ENCODE peak calls at places on chromosomes 11 and 22, in six cellular contexts. One of them, this sample, is unnamed.

GRCh38 chr11:8709002-8709672 is 26.5 kb downstream of the RPL27A start:
- DNase-seq in effector memory CD4-positive, alpha-beta T cell: no peak
- DNase-seq in fibroblast of villous mesenchyme: peak; percentile 57
- DNase-seq in CD4-positive, alpha-beta memory T cell: no peak
- DNase-seq in upper lobe of left lung: no peak
- DNase-seq in mammary epithelial cell: no peak
- DNase-seq in this sample: peak; percentile 72

GRCh38 chr11:7671807-7672206 is 1.5 kb downstream of the CYB5R2 start:
- DNase-seq in CD4-positive, alpha-beta memory T cell: no peak
- DNase-seq in fibroblast of villous mesenchyme: no peak
- DNase-seq in effector memory CD4-positive, alpha-beta T cell: no peak
- DNase-seq in upper lobe of left lung: no peak
- DNase-seq in mammary epithelial cell: peak; percentile 84
- DNase-seq in this sample: peak; percentile 24

GRCh38 chr11:3004481-3004880 is 12.4 kb upstream of the NAP1L4 start:
- DNase-seq in mammary epithelial cell: no peak
- DNase-seq in effector memory CD4-positive, alpha-beta T cell: no peak
- DNase-seq in CD4-positive, alpha-beta memory T cell: no peak
- DNase-seq in fibroblast of villous mesenchyme: no peak
- DNase-seq in upper lobe of left lung: no peak
- DNase-seq in this sample: no peak

GRCh38 chr11:106001304-106002012 is 20.6 kb downstream of the MSANTD4 start:
- DNase-seq in effector memory CD4-positive, alpha-beta T cell: no peak
- DNase-seq in upper lobe of left lung: no peak
- DNase-seq in CD4-positive, alpha-beta memory T cell: no peak
- DNase-seq in mammary epithelial cell: no peak
- DNase-seq in fibroblast of villous mesenchyme: no peak
- DNase-seq in this sample: no peak

GRCh38 chr11:117992620-117993019 is 6.4 kb downstream of the IL10RA start:
- DNase-seq in CD4-positive, alpha-beta memory T cell: no peak
- DNase-seq in effector memory CD4-positive, alpha-beta T cell: no peak
- DNase-seq in fibroblast of villous mesenchyme: no peak
- DNase-seq in mammary epithelial cell: no peak
- DNase-seq in upper lobe of left lung: no peak
- DNase-seq in this sample: no peak

GRCh38 chr11:99376463-99376862 is 355.7 kb downstream of the CNTN5 start:
- DNase-seq in effector memory CD4-positive, alpha-beta T cell: no peak
- DNase-seq in CD4-positive, alpha-beta memory T cell: no peak
- DNase-seq in fibroblast of villous mesenchyme: no peak
- DNase-seq in mammary epithelial cell: no peak
- DNase-seq in upper lobe of left lung: no peak
- DNase-seq in this sample: no peak

GRCh38 chr11:128725630-128726461 is 32.0 kb downstream of the FLI1 start:
- DNase-seq in effector memory CD4-positive, alpha-beta T cell: peak; percentile 49
- DNase-seq in upper lobe of left lung: peak; percentile 42
- DNase-seq in fibroblast of villous mesenchyme: peak; percentile 54
- DNase-seq in mammary epithelial cell: peak; percentile 68
- DNase-seq in CD4-positive, alpha-beta memory T cell: peak; percentile 89
- DNase-seq in this sample: no peak

GRCh38 chr11:67613960-67614715 is 7.4 kb downstream of the NDUFV1 start:
- DNase-seq in fibroblast of villous mesenchyme: peak; percentile 32
- DNase-seq in effector memory CD4-positive, alpha-beta T cell: peak; percentile 74
- DNase-seq in mammary epithelial cell: peak; percentile 57
- DNase-seq in upper lobe of left lung: peak; percentile 83
- DNase-seq in CD4-positive, alpha-beta memory T cell: peak; percentile 84
- DNase-seq in this sample: peak; percentile 74

DNA sequence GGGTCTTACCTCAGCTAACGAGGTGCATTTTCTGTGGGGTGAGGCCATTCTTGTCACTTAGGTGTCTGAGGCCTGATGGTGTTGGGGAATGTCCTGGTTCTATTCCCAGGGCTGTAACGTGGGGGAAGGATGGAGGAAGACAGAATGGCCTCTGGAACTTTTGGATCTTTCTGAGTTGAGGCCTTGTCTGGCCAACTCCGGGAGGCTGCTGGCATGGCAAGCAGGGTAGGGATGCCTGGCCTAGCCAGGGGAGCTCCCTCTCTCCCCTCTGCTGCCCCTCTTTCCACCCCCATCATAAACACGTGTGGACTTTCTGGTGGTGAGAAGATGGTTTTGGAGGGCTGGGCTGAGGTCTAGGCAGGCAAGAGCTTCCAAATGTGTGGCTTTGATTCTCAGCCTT is 30.7 kb downstream of the ZBTB16 start:
- DNase-seq in fibroblast of villous mesenchyme: no peak
- DNase-seq in CD4-positive, alpha-beta memory T cell: no peak
- DNase-seq in mammary epithelial cell: no peak
- DNase-seq in upper lobe of left lung: no peak
- DNase-seq in effector memory CD4-positive, alpha-beta T cell: no peak
- DNase-seq in this sample: no peak
- H3K4me3 ChIP-seq in fibroblast of villous mesenchyme: no peak overlapping the region
- H3K4me3 ChIP-seq in CD4-positive, alpha-beta memory T cell: no peak overlapping the region
- H3K4me3 ChIP-seq in mammary epithelial cell: no peak overlapping the region
- H3K4me3 ChIP-seq in upper lobe of left lung: no peak overlapping the region
- H3K4me3 ChIP-seq in effector memory CD4-positive, alpha-beta T cell: no peak overlapping the region
- H3K4me3 ChIP-seq in this sample: no peak overlapping the region

GRCh38 chr11:75101424-75102128 is 4.9 kb upstream of the OR2AT4 start:
- DNase-seq in fibroblast of villous mesenchyme: no peak
- DNase-seq in effector memory CD4-positive, alpha-beta T cell: no peak
- DNase-seq in upper lobe of left lung: no peak
- DNase-seq in mammary epithelial cell: no peak
- DNase-seq in CD4-positive, alpha-beta memory T cell: no peak
- DNase-seq in this sample: no peak
- H3K4me3 ChIP-seq in fibroblast of villous mesenchyme: no peak overlapping the region
- H3K4me3 ChIP-seq in effector memory CD4-positive, alpha-beta T cell: no peak overlapping the region
- H3K4me3 ChIP-seq in upper lobe of left lung: no peak overlapping the region
- H3K4me3 ChIP-seq in mammary epithelial cell: no peak overlapping the region
- H3K4me3 ChIP-seq in CD4-positive, alpha-beta memory T cell: no peak overlapping the region
- H3K4me3 ChIP-seq in this sample: no peak overlapping the region

GRCh38 chr22:40024201-40025061 is 29.7 kb downstream of the FAM83F start:
- DNase-seq in upper lobe of left lung: peak; percentile 73
- DNase-seq in mammary epithelial cell: peak; percentile 35
- DNase-seq in fibroblast of villous mesenchyme: peak; percentile 59
- DNase-seq in CD4-positive, alpha-beta memory T cell: peak; percentile 48
- DNase-seq in effector memory CD4-positive, alpha-beta T cell: peak; percentile 32
- DNase-seq in this sample: peak; percentile 87
- H3K4me3 ChIP-seq in upper lobe of left lung: no peak overlapping the region
- H3K4me3 ChIP-seq in mammary epithelial cell: no peak overlapping the region
- H3K4me3 ChIP-seq in fibroblast of villous mesenchyme: no peak overlapping the region
- H3K4me3 ChIP-seq in CD4-positive, alpha-beta memory T cell: no peak overlapping the region
- H3K4me3 ChIP-seq in effector memory CD4-positive, alpha-beta T cell: no peak overlapping the region
- H3K4me3 ChIP-seq in this sample: no peak overlapping the region

DNA sequence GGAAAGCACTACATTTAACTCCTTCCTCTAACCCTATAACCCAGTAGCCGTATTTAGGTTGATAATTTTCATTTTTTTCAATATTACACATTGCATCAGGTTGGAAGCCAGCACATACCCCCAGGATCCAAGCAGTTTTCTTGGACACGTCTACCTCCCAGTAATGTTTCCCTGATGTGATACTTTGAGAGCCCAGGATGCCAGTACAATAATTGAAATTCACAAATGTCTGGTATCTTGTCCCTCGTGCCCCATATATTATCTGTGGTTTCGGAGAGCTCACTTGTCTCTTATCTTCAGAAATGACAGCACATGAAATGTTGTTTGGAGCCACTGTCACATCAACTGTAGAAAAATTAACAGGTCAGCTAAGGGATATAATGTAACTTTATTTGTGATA is 19.8 kb downstream of the TRIM5 start:
- DNase-seq in CD4-positive, alpha-beta memory T cell: no peak
- DNase-seq in fibroblast of villous mesenchyme: no peak
- DNase-seq in effector memory CD4-positive, alpha-beta T cell: no peak
- DNase-seq in upper lobe of left lung: no peak
- DNase-seq in mammary epithelial cell: no peak
- DNase-seq in this sample: no peak
- H3K4me3 ChIP-seq in CD4-positive, alpha-beta memory T cell: no peak overlapping the region
- H3K4me3 ChIP-seq in fibroblast of villous mesenchyme: no peak overlapping the region
- H3K4me3 ChIP-seq in effector memory CD4-positive, alpha-beta T cell: no peak overlapping the region
- H3K4me3 ChIP-seq in upper lobe of left lung: no peak overlapping the region
- H3K4me3 ChIP-seq in mammary epithelial cell: no peak overlapping the region
- H3K4me3 ChIP-seq in this sample: no peak overlapping the region

GRCh38 chr11:74444173-74444832 is 23.0 kb downstream of the KCNE3 start:
- DNase-seq in effector memory CD4-positive, alpha-beta T cell: no peak
- DNase-seq in fibroblast of villous mesenchyme: no peak
- DNase-seq in CD4-positive, alpha-beta memory T cell: no peak
- DNase-seq in mammary epithelial cell: no peak
- DNase-seq in upper lobe of left lung: peak; percentile 34
- DNase-seq in this sample: no peak

GRCh38 chr11:74447720-74448119 is 19.6 kb downstream of the KCNE3 start:
- DNase-seq in upper lobe of left lung: no peak
- DNase-seq in mammary epithelial cell: no peak
- DNase-seq in effector memory CD4-positive, alpha-beta T cell: no peak
- DNase-seq in fibroblast of villous mesenchyme: no peak
- DNase-seq in CD4-positive, alpha-beta memory T cell: no peak
- DNase-seq in this sample: no peak

GRCh38 chr11:74443071-74443864 is 24.1 kb downstream of the KCNE3 start:
- DNase-seq in CD4-positive, alpha-beta memory T cell: no peak
- DNase-seq in upper lobe of left lung: peak; percentile 68
- DNase-seq in fibroblast of villous mesenchyme: peak; percentile 16
- DNase-seq in mammary epithelial cell: peak; percentile 57
- DNase-seq in effector memory CD4-positive, alpha-beta T cell: no peak
- DNase-seq in this sample: peak; percentile 50

GRCh38 chr11:74449369-74449931 is 17.9 kb downstream of the KCNE3 start:
- DNase-seq in effector memory CD4-positive, alpha-beta T cell: peak; percentile 2
- DNase-seq in upper lobe of left lung: no peak
- DNase-seq in fibroblast of villous mesenchyme: peak; percentile 78
- DNase-seq in CD4-positive, alpha-beta memory T cell: peak; percentile 65
- DNase-seq in mammary epithelial cell: peak; percentile 60
- DNase-seq in this sample: peak; percentile 88

GRCh38 chr11:74446445-74446844 is 20.9 kb downstream of the KCNE3 start:
- DNase-seq in CD4-positive, alpha-beta memory T cell: no peak
- DNase-seq in upper lobe of left lung: no peak
- DNase-seq in fibroblast of villous mesenchyme: peak; percentile 48
- DNase-seq in effector memory CD4-positive, alpha-beta T cell: no peak
- DNase-seq in mammary epithelial cell: no peak
- DNase-seq in this sample: peak; percentile 29
- H3K4me3 ChIP-seq in CD4-positive, alpha-beta memory T cell: no peak overlapping the region
- H3K4me3 ChIP-seq in upper lobe of left lung: no peak overlapping the region
- H3K4me3 ChIP-seq in fibroblast of villous mesenchyme: no peak overlapping the region
- H3K4me3 ChIP-seq in effector memory CD4-positive, alpha-beta T cell: no peak overlapping the region
- H3K4me3 ChIP-seq in mammary epithelial cell: no peak overlapping the region
- H3K4me3 ChIP-seq in this sample: no peak overlapping the region

DNA sequence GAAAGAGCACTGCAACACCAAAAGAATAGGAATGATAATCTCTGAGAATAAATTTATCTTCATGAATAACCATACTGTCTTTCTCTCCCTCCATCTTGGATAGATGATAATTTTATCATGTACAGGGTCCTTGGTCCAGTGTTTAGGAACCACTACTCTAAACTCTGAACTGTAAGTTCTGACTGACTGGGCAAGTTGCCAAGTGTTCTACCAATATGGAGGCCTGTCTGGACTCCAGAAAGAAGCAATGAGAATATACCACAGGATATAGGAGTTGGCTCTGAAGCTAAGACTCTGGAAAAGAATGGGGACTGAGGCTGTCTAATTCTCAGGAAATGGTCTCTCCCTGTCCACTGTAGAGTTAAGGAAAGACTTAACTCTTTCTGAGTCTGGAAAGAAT is 1.5 kb downstream of the FHIP1B start:
- DNase-seq in CD4-positive, alpha-beta memory T cell: no peak
- DNase-seq in effector memory CD4-positive, alpha-beta T cell: no peak
- DNase-seq in upper lobe of left lung: no peak
- DNase-seq in fibroblast of villous mesenchyme: no peak
- DNase-seq in mammary epithelial cell: no peak
- DNase-seq in this sample: no peak
- H3K4me3 ChIP-seq in CD4-positive, alpha-beta memory T cell: no peak overlapping the region
- H3K4me3 ChIP-seq in effector memory CD4-positive, alpha-beta T cell: no peak overlapping the region
- H3K4me3 ChIP-seq in upper lobe of left lung: no peak overlapping the region
- H3K4me3 ChIP-seq in fibroblast of villous mesenchyme: no peak overlapping the region
- H3K4me3 ChIP-seq in mammary epithelial cell: no peak overlapping the region
- H3K4me3 ChIP-seq in this sample: no peak overlapping the region

DNA sequence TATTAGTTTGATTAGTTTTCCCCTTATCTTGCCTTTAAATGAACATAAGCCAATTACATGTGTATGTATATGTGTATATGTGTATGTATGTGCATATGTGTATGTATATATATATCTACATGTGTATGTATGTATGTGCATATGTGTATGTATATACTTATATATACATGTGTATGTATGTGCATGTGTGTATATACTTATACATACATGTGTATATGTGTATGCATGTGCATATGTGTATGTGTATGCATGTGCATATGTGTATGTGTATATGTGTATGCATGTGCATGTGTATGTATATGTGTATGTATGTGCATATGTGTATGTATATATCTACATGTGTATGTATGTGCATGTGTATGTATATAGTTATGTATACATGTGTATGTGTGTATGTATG is 65.5 kb upstream of the CCT8L2 start:
- DNase-seq in fibroblast of villous mesenchyme: no peak
- DNase-seq in CD4-positive, alpha-beta memory T cell: no peak
- DNase-seq in mammary epithelial cell: no peak
- DNase-seq in effector memory CD4-positive, alpha-beta T cell: no peak
- DNase-seq in upper lobe of left lung: no peak
- DNase-seq in this sample: no peak
- H3K4me3 ChIP-seq in fibroblast of villous mesenchyme: no peak overlapping the region
- H3K4me3 ChIP-seq in CD4-positive, alpha-beta memory T cell: no peak overlapping the region
- H3K4me3 ChIP-seq in mammary epithelial cell: no peak overlapping the region
- H3K4me3 ChIP-seq in effector memory CD4-positive, alpha-beta T cell: no peak overlapping the region
- H3K4me3 ChIP-seq in upper lobe of left lung: no peak overlapping the region
- H3K4me3 ChIP-seq in this sample: no peak overlapping the region

GRCh38 chr22:30290679-30291333 is 1.5 kb upstream of the CASTOR1 start:
- DNase-seq in fibroblast of villous mesenchyme: peak; percentile 51
- DNase-seq in effector memory CD4-positive, alpha-beta T cell: no peak
- DNase-seq in CD4-positive, alpha-beta memory T cell: no peak
- DNase-seq in upper lobe of left lung: peak; percentile 94
- DNase-seq in mammary epithelial cell: peak; percentile 77
- DNase-seq in this sample: peak; percentile 79

GRCh38 chr22:30289980-30290313 is 642 bp upstream of the CASTOR1 start:
- DNase-seq in CD4-positive, alpha-beta memory T cell: no peak
- DNase-seq in fibroblast of villous mesenchyme: no peak
- DNase-seq in upper lobe of left lung: no peak
- DNase-seq in effector memory CD4-positive, alpha-beta T cell: no peak
- DNase-seq in mammary epithelial cell: no peak
- DNase-seq in this sample: no peak

GRCh38 chr22:30289126-30289979 is at the start of gene CASTOR1:
- DNase-seq in fibroblast of villous mesenchyme: peak; percentile 98
- DNase-seq in mammary epithelial cell: peak; percentile 97
- DNase-seq in CD4-positive, alpha-beta memory T cell: peak; percentile 83
- DNase-seq in effector memory CD4-positive, alpha-beta T cell: peak; percentile 86
- DNase-seq in upper lobe of left lung: peak; percentile 99
- DNase-seq in this sample: peak; percentile 99

GRCh38 chr22:30291334-30291892 is 2.1 kb upstream of the CASTOR1 start:
- DNase-seq in mammary epithelial cell: no peak
- DNase-seq in effector memory CD4-positive, alpha-beta T cell: no peak
- DNase-seq in fibroblast of villous mesenchyme: no peak
- DNase-seq in CD4-positive, alpha-beta memory T cell: no peak
- DNase-seq in upper lobe of left lung: no peak
- DNase-seq in this sample: no peak

GRCh38 chr22:30290318-30290678 is 993 bp upstream of the CASTOR1 start:
- DNase-seq in mammary epithelial cell: no peak
- DNase-seq in upper lobe of left lung: peak; percentile 46
- DNase-seq in CD4-positive, alpha-beta memory T cell: no peak
- DNase-seq in effector memory CD4-positive, alpha-beta T cell: no peak
- DNase-seq in fibroblast of villous mesenchyme: no peak
- DNase-seq in this sample: no peak
- H3K4me3 ChIP-seq in mammary epithelial cell: peak overlapping the region; percentile 91
- H3K4me3 ChIP-seq in upper lobe of left lung: peak overlapping the region; percentile 75
- H3K4me3 ChIP-seq in CD4-positive, alpha-beta memory T cell: peak overlapping the region; percentile 47
- H3K4me3 ChIP-seq in effector memory CD4-positive, alpha-beta T cell: peak overlapping the region; percentile 67
- H3K4me3 ChIP-seq in fibroblast of villous mesenchyme: peak overlapping the region; percentile 54
- H3K4me3 ChIP-seq in this sample: no peak overlapping the region

GRCh38 chr22:29093030-29093429 is 20.2 kb downstream of the KREMEN1 start:
- DNase-seq in mammary epithelial cell: no peak
- DNase-seq in fibroblast of villous mesenchyme: no peak
- DNase-seq in upper lobe of left lung: no peak
- DNase-seq in CD4-positive, alpha-beta memory T cell: no peak
- DNase-seq in effector memory CD4-positive, alpha-beta T cell: no peak
- DNase-seq in this sample: no peak
- H3K4me3 ChIP-seq in mammary epithelial cell: no peak overlapping the region
- H3K4me3 ChIP-seq in fibroblast of villous mesenchyme: no peak overlapping the region
- H3K4me3 ChIP-seq in upper lobe of left lung: no peak overlapping the region
- H3K4me3 ChIP-seq in CD4-positive, alpha-beta memory T cell: no peak overlapping the region
- H3K4me3 ChIP-seq in effector memory CD4-positive, alpha-beta T cell: no peak overlapping the region
- H3K4me3 ChIP-seq in this sample: no peak overlapping the region

This sample was measured in hepatocyte.